ENCODE peak calls at places on chromosomes 11 and 22, in seven cellular contexts. X is tibial artery, I is lower lobe of right lung, Z is adrenal gland, V is tibial nerve, R is PC-3, O is HepG2. T is an unnamed sample.

GRCh38 chr22:41075946-41076345 is 16.4 kb upstream of the EP300 start:
- DNase-seq in X (peak), I (no peak), Z (no peak), V (no peak), R (no peak), O (no peak), T (no peak)

GRCh38 chr11:8709002-8709672 is 26.5 kb downstream of the RPL27A start:
- DNase-seq in X (peak), I (no peak), Z (peak), V (peak), R (no peak), O (no peak), T (peak)

GRCh38 chr11:528815-529728 is 6.3 kb downstream of the HRAS start:
- DNase-seq in X (no peak), I (no peak), Z (no peak), V (no peak), R (no peak), O (no peak), T (no peak)

GRCh38 chr11:119175493-119176077 is 7.1 kb downstream of the NLRX1 start:
- DNase-seq in X (no peak), I (no peak), Z (no peak), V (no peak), R (peak), O (no peak), T (no peak)

GRCh38 chr11:114399490-114399889 is 821 bp downstream of the C11orf71 start:
- DNase-seq in X (no peak), I (no peak), Z (no peak), V (no peak), R (peak), O (peak), T (no peak)

GRCh38 chr11:1300569-1301187 is 8.8 kb downstream of the TOLLIP start:
- DNase-seq in X (peak), I (peak), Z (no peak), V (no peak), R (no peak), O (no peak), T (no peak)

GRCh38 chr22:19882446-19883381 is 28.0 kb upstream of the GNB1L start:
- DNase-seq in X (peak), I (peak), Z (peak), V (peak), R (no peak), O (no peak), T (peak)

GRCh38 chr11:128308793-128309192 is 278.6 kb downstream of the ETS1 start:
- DNase-seq in X (no peak), I (no peak), Z (no peak), V (no peak), R (no peak), O (no peak), T (no peak)

GRCh38 chr11:36238881-36239280 is 50.3 kb downstream of the COMMD9 start:
- DNase-seq in X (no peak), I (no peak), Z (no peak), V (no peak), R (no peak), O (no peak), T (no peak)

GRCh38 chr11:118610773-118611432 is 3.5 kb downstream of the PHLDB1 start:
- DNase-seq in X (peak), I (peak), Z (peak), V (peak), R (peak), O (peak), T (peak)

GRCh38 chr11:26993965-26994446 is at the start of gene FIBIN:
- DNase-seq in X (peak), I (peak), Z (peak), V (no peak), R (no peak), O (no peak), T (peak)

GRCh38 chr11:59857444-59858434 is 8.5 kb downstream of the TCN1 start:
- DNase-seq in X (no peak), I (no peak), Z (no peak), V (no peak), R (peak), O (no peak), T (no peak)

GRCh38 chr11:131511794-131512193 is 141.4 kb downstream of the NTM start:
- DNase-seq in X (no peak), I (no peak), Z (peak), V (no peak), R (peak), O (peak), T (no peak)

GRCh38 chr11:131512228-131512627 is 141.8 kb downstream of the NTM start:
- DNase-seq in X (no peak), I (no peak), Z (no peak), V (no peak), R (no peak), O (no peak), T (no peak)

GRCh38 chr11:131510662-131511061 is 140.2 kb downstream of the NTM start:
- DNase-seq in X (no peak), I (no peak), Z (no peak), V (no peak), R (no peak), O (no peak), T (no peak)

GRCh38 chr11:131514062-131514461 is 143.6 kb downstream of the NTM start:
- DNase-seq in X (no peak), I (no peak), Z (no peak), V (no peak), R (no peak), O (no peak), T (no peak)
- H3K27ac ChIP-seq in X (no peak), I (no peak), Z (no peak), V (no peak), R (no peak), O (no peak), T (no peak)

GRCh38 chr11:17403977-17404759 is 15.7 kb upstream of the KCNJ11 start:
- DNase-seq in X (no peak), I (no peak), Z (no peak), V (no peak), R (no peak), O (no peak), T (no peak)

GRCh38 chr11:17406818-17407149 is 18.3 kb upstream of the KCNJ11 start:
- DNase-seq in X (no peak), I (no peak), Z (no peak), V (no peak), R (no peak), O (no peak), T (no peak)

GRCh38 chr11:17407575-17407974 is 19.1 kb upstream of the KCNJ11 start:
- DNase-seq in X (no peak), I (no peak), Z (no peak), V (no peak), R (no peak), O (no peak), T (no peak)

GRCh38 chr11:17406082-17406817 is 17.8 kb upstream of the KCNJ11 start:
- DNase-seq in X (no peak), I (no peak), Z (no peak), V (no peak), R (no peak), O (no peak), T (no peak)

GRCh38 chr11:17405232-17406005 is 17.0 kb upstream of the KCNJ11 start:
- DNase-seq in X (peak), I (peak), Z (peak), V (no peak), R (peak), O (peak), T (peak)
- TF ChIP-seq CTCF in X (peak), I (peak), Z (peak), V (no peak), R (no peak), O (peak), T (peak)

GRCh38 chr11:73752216-73752867 is 8.5 kb downstream of the RAB6A start:
- DNase-seq in X (no peak), I (peak), Z (peak), V (peak), R (no peak), O (no peak), T (no peak)

GRCh38 chr11:73749118-73749517 is 11.8 kb downstream of the RAB6A start:
- DNase-seq in X (no peak), I (no peak), Z (no peak), V (no peak), R (no peak), O (peak), T (no peak)

GRCh38 chr11:73748300-73748699 is 12.6 kb downstream of the RAB6A start:
- DNase-seq in X (no peak), I (no peak), Z (no peak), V (no peak), R (no peak), O (peak), T (no peak)

GRCh38 chr11:73747762-73748161 is 13.1 kb downstream of the RAB6A start:
- DNase-seq in X (no peak), I (no peak), Z (no peak), V (no peak), R (no peak), O (peak), T (no peak)

DNA sequence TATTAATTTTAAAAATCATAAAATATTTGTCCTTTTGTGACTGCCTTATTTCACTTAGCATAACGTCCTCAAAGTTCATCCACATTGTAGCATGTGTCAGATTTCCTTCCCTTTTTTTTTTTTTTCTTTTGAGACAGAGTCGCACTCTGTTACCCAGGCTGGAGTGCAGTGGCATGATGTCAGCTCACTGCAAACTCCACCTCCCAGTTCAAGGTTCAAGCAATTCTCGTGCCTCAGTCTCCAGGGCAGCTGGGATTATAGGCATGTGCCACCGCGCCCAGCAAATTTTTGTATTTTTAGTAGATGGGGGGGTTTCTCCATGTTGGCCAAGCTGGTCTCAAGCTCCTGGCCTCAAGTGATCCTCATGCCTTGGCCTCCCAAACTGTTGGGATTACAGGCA is 10.6 kb downstream of the RAB6A start:
- DNase-seq in X (no peak), I (no peak), Z (no peak), V (no peak), R (no peak), O (peak), T (no peak)
- H3K27ac ChIP-seq in X (no peak), I (no peak), Z (no peak), V (no peak), R (no peak), O (peak), T (no peak)

DNA sequence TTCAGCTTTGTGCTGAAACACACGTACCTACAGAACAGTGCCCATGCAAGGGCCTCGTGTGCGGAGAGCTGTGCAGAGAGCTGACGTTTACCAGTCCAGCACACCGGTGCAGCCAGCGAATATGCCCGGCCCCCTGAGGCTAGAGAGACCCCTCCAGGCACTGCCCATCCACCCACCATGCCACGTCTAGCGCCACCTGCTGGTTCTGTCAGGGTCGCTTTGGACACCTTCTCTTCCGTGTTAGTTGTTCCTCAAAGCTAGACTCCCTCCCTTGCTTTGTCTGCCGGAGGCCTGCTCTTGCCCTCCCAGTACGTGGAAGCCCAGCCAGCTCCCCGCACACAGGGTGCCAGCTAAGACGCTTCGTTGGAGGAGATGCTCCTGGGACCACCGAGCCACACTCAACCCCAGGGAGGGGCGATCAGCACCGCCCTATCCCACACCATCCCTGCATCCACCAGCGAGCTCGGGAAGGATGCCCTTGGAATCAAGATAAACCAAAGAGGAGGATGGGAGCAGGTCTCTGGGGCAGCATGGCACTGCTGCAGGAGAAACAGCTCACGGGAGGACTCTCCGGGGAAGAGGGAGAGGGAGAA is 43.4 kb downstream of the CPT1A start:
- DNase-seq in X (no peak), I (no peak), Z (no peak), V (no peak), R (peak), O (peak), T (no peak)
- TF ChIP-seq CTCF in X (peak), I (peak), Z (peak), V (peak), R (peak), O (peak), T (peak)

GRCh38 chr22:42887114-42887513 is 30.0 kb upstream of the ARFGAP3 start:
- DNase-seq in X (no peak), I (no peak), Z (no peak), V (no peak), R (no peak), O (no peak), T (no peak)

GRCh38 chr22:42887523-42888507 is 30.7 kb upstream of the ARFGAP3 start:
- DNase-seq in X (no peak), I (no peak), Z (no peak), V (no peak), R (no peak), O (no peak), T (no peak)

GRCh38 chr22:42891008-42891407 is 33.9 kb upstream of the ARFGAP3 start:
- DNase-seq in X (no peak), I (no peak), Z (no peak), V (no peak), R (no peak), O (no peak), T (no peak)

GRCh38 chr22:42891696-42892095 is 34.6 kb upstream of the ARFGAP3 start:
- DNase-seq in X (no peak), I (no peak), Z (no peak), V (no peak), R (no peak), O (no peak), T (no peak)

DNA sequence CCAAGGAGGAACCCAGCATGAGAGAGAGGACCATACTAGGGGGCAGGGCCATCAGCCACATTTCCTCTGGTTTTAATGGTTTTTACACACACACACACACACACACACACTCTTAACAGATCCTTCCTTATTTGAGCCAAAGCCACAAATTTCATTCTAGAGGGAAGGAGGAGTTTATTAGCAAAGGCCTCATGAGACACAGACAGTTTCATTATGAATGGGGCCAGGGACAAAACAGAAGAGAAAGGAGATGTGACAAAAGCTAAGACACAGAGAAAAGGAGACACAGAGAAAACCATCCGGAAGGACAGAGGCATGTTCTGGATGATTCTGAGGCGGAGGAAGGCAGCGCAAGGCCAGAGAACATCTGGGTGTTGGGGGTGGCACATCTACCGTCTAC is 32.2 kb upstream of the ARFGAP3 start:
- DNase-seq in X (no peak), I (no peak), Z (no peak), V (no peak), R (no peak), O (no peak), T (no peak)
- H3K27ac ChIP-seq in X (no peak), I (peak), Z (no peak), V (peak), R (no peak), O (no peak), T (no peak)

GRCh38 chr22:37141476-37141875 is 8.2 kb downstream of the IL2RB start:
- DNase-seq in X (no peak), I (no peak), Z (no peak), V (no peak), R (no peak), O (no peak), T (no peak)
- TF ChIP-seq CTCF in X (no peak), I (no peak), Z (no peak), V (no peak), R (no peak), O (no peak), T (no peak)

DNA sequence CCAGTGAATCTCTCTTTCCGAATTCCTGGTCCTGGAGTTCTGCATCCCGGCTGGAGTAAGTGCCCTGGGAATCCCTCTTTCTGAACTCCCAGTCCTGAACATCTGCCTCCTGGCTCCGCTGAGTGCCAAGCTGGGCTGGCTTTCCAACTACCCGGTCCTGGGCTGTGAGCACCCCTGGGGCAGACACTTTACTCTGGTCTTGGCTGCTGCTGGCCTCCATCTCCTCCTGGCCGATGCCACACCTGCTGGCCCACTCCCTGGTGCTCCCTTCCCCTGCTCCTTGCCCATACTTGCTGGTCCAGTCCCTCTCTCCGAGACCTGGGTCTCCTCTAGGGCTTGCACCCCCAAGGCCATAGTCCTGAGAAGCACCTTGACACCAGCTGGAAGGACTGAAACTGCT is 14.7 kb downstream of the TNKS1BP1 start:
- DNase-seq in X (peak), I (no peak), Z (no peak), V (no peak), R (no peak), O (no peak), T (no peak)
- H3K27ac ChIP-seq in X (peak), I (peak), Z (peak), V (peak), R (peak), O (no peak), T (no peak)

GRCh38 chr11:125257185-125257584 is 92.6 kb downstream of the PKNOX2 start:
- DNase-seq in X (no peak), I (no peak), Z (no peak), V (no peak), R (peak), O (no peak), T (no peak)
- TF ChIP-seq CTCF in X (no peak), I (no peak), Z (no peak), V (no peak), R (peak), O (no peak), T (no peak)

GRCh38 chr11:11262171-11262920 is 90.7 kb downstream of the CSNK2A3 start:
- DNase-seq in X (no peak), I (no peak), Z (no peak), V (no peak), R (no peak), O (no peak), T (no peak)
- H3K27ac ChIP-seq in X (no peak), I (no peak), Z (no peak), V (no peak), R (no peak), O (no peak), T (no peak)

T was measured in heart left ventricle.